ENCODE peak calls at places on chromosomes 7 and 10, in eight cellular contexts. A, J, M, P, W, G, K and X are unnamed samples. For H3K27me3, the result is how much of the 10 kb centered on the place peaks cover.

GRCh38 chr7:220151-220841 is 27.9 kb downstream of the FAM20C start:
- DNase-seq in G (no peak), P (peak), J (no peak), K (no peak), M (peak), A (no peak), W (no peak), X (no peak)

GRCh38 chr7:1050254-1050906 is 6.0 kb downstream of the GPR146 start:
- DNase-seq in P (no peak), G (no peak), J (no peak), A (no peak), W (no peak), M (no peak), K (no peak), X (no peak)

GRCh38 chr7:92834661-92835139 is 1.7 kb downstream of the CDK6 start:
- DNase-seq in W (no peak), M (peak), G (no peak), A (no peak), P (peak), J (no peak), K (no peak), X (no peak)

GRCh38 chr10:119701861-119702260 is 24.0 kb upstream of the INPP5F start:
- DNase-seq in A (no peak), W (no peak), G (no peak), K (no peak), M (no peak), P (no peak), J (no peak), X (no peak)

GRCh38 chr10:110206988-110207804 is at the start of gene MXI1:
- DNase-seq in W (peak), A (no peak), P (peak), G (no peak), K (no peak), J (no peak), M (peak), X (peak)

GRCh38 chr7:1974714-1975113 is 258.0 kb downstream of the MAD1L1 start:
- DNase-seq in M (no peak), J (no peak), W (no peak), G (no peak), P (no peak), K (no peak), A (no peak), X (peak)

GRCh38 chr10:127468632-127469031 is 80.5 kb upstream of the NPS start:
- DNase-seq in W (no peak), P (no peak), G (no peak), A (no peak), J (no peak), K (no peak), M (no peak), X (no peak)

GRCh38 chr10:107364872-107365271 is 200.4 kb upstream of the SORCS1 start:
- DNase-seq in A (no peak), K (no peak), J (no peak), W (no peak), M (no peak), G (no peak), P (no peak), X (no peak)

GRCh38 chr7:70728873-70729552 is 402.9 kb upstream of the GALNT17 start:
- DNase-seq in P (peak), W (no peak), M (no peak), A (no peak), J (no peak), K (no peak), G (no peak), X (no peak)

GRCh38 chr7:105473163-105473562 is 48.9 kb downstream of the PUS7 start:
- DNase-seq in J (no peak), K (no peak), W (peak), G (no peak), M (no peak), P (no peak), A (peak), X (no peak)

GRCh38 chr10:98269435-98269912 is 1.5 kb upstream of the LOXL4 start:
- DNase-seq in J (peak), G (no peak), K (no peak), P (peak), W (peak), A (peak), M (peak), X (peak)

GRCh38 chr10:109881481-109881880 is 41.8 kb downstream of the XPNPEP1 start:
- DNase-seq in K (no peak), G (no peak), J (no peak), W (no peak), A (no peak), M (no peak), P (no peak), X (no peak)

GRCh38 chr7:51142741-51143390 is 173.7 kb downstream of the COBL start:
- DNase-seq in K (no peak), P (no peak), M (no peak), J (no peak), G (no peak), A (no peak), W (no peak), X (no peak)

GRCh38 chr7:94436018-94436604 is 41.4 kb downstream of the COL1A2 start:
- DNase-seq in M (peak), G (peak), P (peak), W (peak), A (no peak), J (peak), K (peak), X (peak)

GRCh38 chr7:29865526-29865925 is 59.2 kb downstream of the WIPF3 start:
- DNase-seq in M (no peak), G (no peak), K (no peak), W (no peak), J (peak), P (no peak), A (peak), X (no peak)

GRCh38 chr7:575425-576366 is 56.0 kb upstream of the PDGFA start:
- DNase-seq in J (no peak), W (no peak), M (no peak), A (no peak), K (no peak), G (no peak), P (no peak), X (no peak)

GRCh38 chr7:134710854-134711624 is 64.4 kb downstream of the BPGM start:
- DNase-seq in J (no peak), W (peak), M (no peak), A (no peak), P (no peak), K (peak), G (peak), X (no peak)

GRCh38 chr10:117327262-117327661 is 48.0 kb downstream of the PDZD8 start:
- DNase-seq in W (no peak), P (no peak), A (no peak), J (no peak), G (no peak), K (no peak), M (no peak), X (no peak)

GRCh38 chr7:46139079-46139478 is 218.0 kb upstream of the IGFBP3 start:
- DNase-seq in G (no peak), K (no peak), W (peak), P (no peak), A (peak), M (no peak), J (peak), X (no peak)

GRCh38 chr10:71138126-71138860 is 74.1 kb upstream of the UNC5B start:
- DNase-seq in A (no peak), W (no peak), M (no peak), G (no peak), P (no peak), J (no peak), K (no peak), X (no peak)

GRCh38 chr7:30852360-30852709 is 59.3 kb upstream of the AQP1 start:
- DNase-seq in J (no peak), A (no peak), G (no peak), W (no peak), K (no peak), P (peak), M (no peak), X (no peak)

GRCh38 chr10:131882590-131883451 is 18.0 kb upstream of the PPP2R2D start:
- DNase-seq in J (no peak), G (no peak), K (no peak), W (no peak), P (no peak), A (no peak), M (no peak), X (no peak)

GRCh38 chr10:53487019-53487983 is 714.7 kb upstream of the MBL2 start:
- DNase-seq in J (no peak), K (peak), A (no peak), M (no peak), W (no peak), P (no peak), G (no peak), X (no peak)

GRCh38 chr10:121579656-121580055 is 18.6 kb downstream of the FGFR2 start:
- DNase-seq in P (peak), W (peak), K (no peak), G (no peak), A (no peak), J (peak), M (no peak), X (no peak)

GRCh38 chr10:122051609-122052385 is 62.8 kb downstream of the TACC2 start:
- DNase-seq in K (no peak), P (peak), J (peak), A (peak), W (peak), G (no peak), M (no peak), X (peak)

GRCh38 chr7:82566752-82567151 is 123.2 kb upstream of the CACNA2D1 start:
- DNase-seq in W (no peak), M (no peak), J (no peak), G (no peak), P (no peak), K (no peak), A (no peak), X (no peak)

GRCh38 chr7:88226886-88227516 is 7.2 kb upstream of the SRI start:
- DNase-seq in J (peak), M (no peak), A (no peak), P (no peak), W (peak), G (no peak), K (no peak), X (no peak)

GRCh38 chr7:46710927-46711326 is 789.9 kb upstream of the IGFBP3 start:
- DNase-seq in A (peak), P (no peak), W (no peak), J (no peak), G (no peak), K (no peak), M (no peak), X (no peak)

GRCh38 chr7:76051840-76052239 is 3.9 kb downstream of the MDH2 start:
- DNase-seq in P (no peak), K (no peak), G (no peak), J (no peak), A (no peak), M (no peak), W (peak), X (no peak)

GRCh38 chr7:28008171-28008570 is 172.4 kb downstream of the JAZF1 start:
- DNase-seq in K (no peak), M (no peak), G (no peak), W (no peak), A (no peak), P (no peak), J (no peak), X (no peak)

GRCh38 chr7:28005075-28005847 is 175.3 kb downstream of the JAZF1 start:
- DNase-seq in G (no peak), J (no peak), P (no peak), W (no peak), M (no peak), A (no peak), K (no peak), X (no peak)

GRCh38 chr7:28003408-28003807 is 177.2 kb downstream of the JAZF1 start:
- DNase-seq in J (no peak), K (no peak), G (no peak), M (no peak), A (no peak), W (no peak), P (no peak), X (no peak)

GRCh38 chr7:28002638-28003037 is 178.0 kb downstream of the JAZF1 start:
- DNase-seq in W (peak), M (no peak), K (no peak), P (no peak), A (no peak), G (no peak), J (no peak), X (no peak)

DNA sequence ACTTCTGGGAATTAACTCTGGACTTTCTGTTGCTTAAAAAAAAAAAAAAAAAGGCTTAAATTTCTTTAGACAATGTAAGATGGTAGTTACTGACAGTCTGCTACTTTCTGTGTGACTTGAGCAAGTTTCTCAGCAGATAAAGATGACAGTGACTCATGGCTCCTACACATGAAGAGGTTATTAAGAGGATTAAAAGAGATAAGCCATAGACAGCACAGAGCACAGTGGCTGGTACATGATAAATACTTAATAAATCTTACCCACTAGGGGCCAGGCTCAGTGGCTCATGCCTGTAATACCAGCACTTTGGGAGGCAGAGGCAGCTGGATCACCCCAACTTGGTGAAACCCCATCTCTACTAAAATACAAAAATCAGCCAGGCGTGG is 174.8 kb downstream of the JAZF1 start:
- DNase-seq in K (no peak), M (no peak), W (no peak), A (no peak), P (no peak), G (no peak), J (no peak), X (no peak)
- H3K27me3 ChIP-seq in K (under half), M (under half), W (under half), A (under half), P (under half), G (under half), J (under half), X (under half)

GRCh38 chr10:26728957-26729356 is 31.5 kb downstream of the PDSS1 start:
- DNase-seq in K (no peak), M (no peak), A (no peak), W (no peak), G (no peak), J (no peak), P (no peak), X (no peak)

GRCh38 chr10:26723016-26723415 is 25.5 kb downstream of the PDSS1 start:
- DNase-seq in M (no peak), W (no peak), K (no peak), A (no peak), G (no peak), P (no peak), J (no peak), X (no peak)

GRCh38 chr10:26729395-26729794 is 31.9 kb downstream of the PDSS1 start:
- DNase-seq in K (no peak), M (no peak), A (no peak), W (no peak), P (no peak), J (no peak), G (no peak), X (no peak)

GRCh38 chr10:26727005-26727404 is 29.5 kb downstream of the PDSS1 start:
- DNase-seq in A (no peak), G (no peak), P (no peak), K (no peak), M (no peak), W (no peak), J (no peak), X (no peak)

DNA sequence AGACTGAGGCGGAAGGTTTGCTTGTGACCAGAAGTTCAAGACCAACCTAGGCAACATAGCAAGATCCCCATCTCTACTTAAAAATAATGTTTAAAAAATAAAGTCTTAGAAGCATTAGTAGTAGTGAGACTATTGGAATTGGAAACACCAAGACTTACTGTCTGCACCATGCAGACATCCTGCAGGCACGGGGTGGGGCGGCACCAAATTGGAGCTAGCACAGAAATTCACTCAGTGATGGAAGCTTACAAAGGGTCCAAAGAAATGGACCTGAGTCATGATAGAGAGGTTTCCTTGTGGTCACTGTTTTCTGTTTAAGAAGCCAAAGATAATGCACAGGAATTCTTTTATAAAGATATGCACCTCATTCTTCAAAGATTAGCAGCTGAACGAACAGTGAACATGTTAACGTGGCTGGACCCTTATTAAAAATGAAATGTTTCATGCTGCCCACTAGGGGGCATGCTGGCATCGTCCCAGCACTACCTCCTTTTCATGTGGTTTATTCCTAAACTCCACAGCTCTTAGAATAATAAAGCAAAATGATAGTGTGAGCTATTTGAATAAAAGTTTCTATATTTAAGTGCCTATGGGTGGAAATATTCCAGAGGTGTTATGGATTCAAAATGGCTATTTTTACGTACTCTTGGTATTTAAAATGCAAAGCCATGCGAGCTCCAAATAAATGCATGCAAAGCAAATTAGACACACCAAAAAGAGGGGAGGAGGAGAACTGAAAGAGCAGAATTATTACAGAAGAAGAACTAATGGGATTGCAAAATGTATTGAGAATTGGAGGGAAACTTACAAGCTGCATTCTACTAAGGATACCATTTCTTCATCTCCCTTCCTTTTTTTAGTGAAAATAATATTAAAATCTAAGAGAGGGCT is 28.6 kb downstream of the PDSS1 start:
- DNase-seq in M (peak), G (peak), A (no peak), W (peak), P (peak), K (peak), J (peak), X (peak)
- H3K27me3 ChIP-seq in M (under half), G (under half), A (under half), W (under half), P (under half), K (under half), J (under half), X (under half)

DNA sequence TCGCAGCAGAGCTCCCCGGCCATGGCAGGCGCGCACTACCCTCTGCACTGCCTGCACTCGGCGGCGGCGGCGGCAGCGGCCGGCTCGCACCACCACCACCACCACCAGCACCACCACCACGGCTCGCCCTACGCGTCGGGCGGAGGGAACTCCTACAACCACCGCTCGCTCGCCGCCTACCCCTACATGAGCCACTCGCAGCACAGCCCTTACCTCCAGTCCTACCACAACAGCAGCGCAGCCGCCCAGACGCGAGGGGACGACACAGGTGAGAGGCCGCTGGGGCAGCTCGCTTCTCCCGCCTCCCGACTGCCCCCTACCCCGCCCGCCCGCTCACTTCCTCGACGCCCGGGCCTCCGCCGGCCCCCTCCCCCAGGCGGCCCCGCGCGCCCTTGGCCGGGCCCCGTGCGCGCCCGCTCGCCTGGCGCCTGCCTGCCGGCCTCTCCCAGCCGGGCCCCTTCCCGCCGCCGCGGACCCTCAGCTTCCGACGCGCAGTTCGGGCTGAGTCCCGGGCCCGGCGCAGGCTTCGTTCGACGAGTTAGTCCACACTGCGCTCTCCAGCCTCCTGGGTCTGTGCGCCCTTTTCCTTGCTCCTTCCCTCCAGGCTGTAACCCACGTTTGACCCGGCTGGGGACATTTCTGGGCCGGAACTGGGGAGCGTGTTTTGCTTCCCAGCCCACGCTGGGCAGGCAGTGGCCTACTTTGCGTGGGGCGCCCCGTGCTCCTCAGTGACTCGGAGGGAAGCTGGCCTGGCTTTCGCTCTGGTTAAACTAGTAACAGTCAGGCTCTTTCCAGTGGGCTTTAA is 995 bp downstream of the DLX6 start:
- DNase-seq in J (no peak), P (peak), W (peak), M (peak), G (no peak), K (no peak), A (no peak), X (no peak)
- H3K27me3 ChIP-seq in J (half or more), P (half or more), W (under half), M (under half), G (half or more), K (half or more), A (under half), X (under half)

DNA sequence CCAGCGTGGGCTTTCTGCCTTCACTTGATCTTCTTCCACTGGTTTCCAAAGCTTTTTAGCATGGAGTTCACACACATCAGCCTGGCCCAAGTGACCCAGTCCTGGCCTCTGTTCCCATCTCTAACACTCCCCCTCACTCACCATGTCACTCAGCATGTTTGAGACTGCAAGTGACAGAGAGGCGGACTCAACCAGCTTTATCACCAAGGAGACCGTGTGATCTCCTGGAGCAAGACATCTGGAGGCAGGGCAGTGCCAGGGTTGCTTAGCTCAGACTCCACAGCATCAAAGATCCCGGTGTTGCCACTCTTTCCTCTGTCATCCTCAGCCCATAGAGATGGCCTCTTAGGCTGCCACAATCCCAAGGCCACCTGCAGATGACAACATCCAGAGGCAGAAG is 39.4 kb downstream of the FAM241B start:
- DNase-seq in M (no peak), K (no peak), J (no peak), W (no peak), A (no peak), P (no peak), G (no peak), X (no peak)
- H3K27me3 ChIP-seq in M (under half), K (under half), J (under half), W (under half), A (under half), P (under half), G (under half), X (under half)

GRCh38 chr7:129788993-129789392 is 163.8 kb downstream of the UBE2H start:
- DNase-seq in W (no peak), G (no peak), P (no peak), A (no peak), K (no peak), J (no peak), M (no peak), X (no peak)
- H3K27me3 ChIP-seq in W (under half), G (under half), P (half or more), A (under half), K (under half), J (under half), M (under half), X (under half)

GRCh38 chr10:1228463-1228975 is 172.3 kb downstream of the WDR37 start:
- DNase-seq in A (no peak), J (no peak), G (no peak), P (no peak), K (no peak), W (no peak), M (no peak), X (no peak)

GRCh38 chr10:1229116-1229515 is 172.9 kb downstream of the WDR37 start:
- DNase-seq in W (no peak), J (no peak), M (no peak), G (no peak), P (peak), A (no peak), K (no peak), X (no peak)

GRCh38 chr10:1230592-1231275 is 174.5 kb downstream of the WDR37 start:
- DNase-seq in J (no peak), A (no peak), M (no peak), P (peak), W (no peak), G (no peak), K (no peak), X (no peak)

GRCh38 chr10:1230138-1230537 is 174.0 kb downstream of the WDR37 start:
- DNase-seq in J (no peak), P (peak), M (no peak), W (no peak), G (no peak), K (no peak), A (no peak), X (no peak)

GRCh38 chr10:1229574-1229973 is 173.4 kb downstream of the WDR37 start:
- DNase-seq in G (no peak), A (no peak), J (no peak), K (no peak), M (no peak), W (no peak), P (no peak), X (no peak)
- H3K27me3 ChIP-seq in G (under half), A (under half), J (under half), K (under half), M (under half), W (under half), P (under half), X (under half)